ENCODE peak calls at places on chromosomes 4 and X, in ten cellular contexts. W is right lobe of liver, K is breast epithelium, E is esophagus muscularis mucosa, M is HCT116, X is upper lobe of left lung, D is stomach, Q is heart left ventricle, V is transverse colon, S is ovary. N is an unnamed sample.

GRCh38 chr4:160810415-160810814 is 1353.4 kb downstream of the FSTL5 start:
- DNase-seq in W (no peak), M (no peak), X (no peak), Q (no peak), E (no peak), D (no peak), K (no peak), S (no peak), V (no peak), N (no peak)

GRCh38 chr4:174828845-174829701 is at the start of gene GLRA3:
- DNase-seq in W (no peak), E (no peak), Q (peak; percentile 59), D (peak; percentile 36), K (no peak), X (peak; percentile 86), S (peak; percentile 19), M (no peak), V (peak; percentile 15), N (peak; percentile 66)

GRCh38 chrX:44415639-44416386 is 72.3 kb upstream of the EFHC2 start:
- DNase-seq in E (no peak), W (peak; percentile 33), M (no peak), K (no peak), V (peak; percentile 24), Q (no peak), X (no peak), S (no peak), D (peak; percentile 89), N (no peak)

GRCh38 chrX:17689971-17690409 is 47.3 kb upstream of the SCML1 start:
- DNase-seq in K (peak; percentile 25), X (no peak), Q (no peak), E (no peak), M (peak; percentile 16), D (peak; percentile 41), V (peak; percentile 41), W (no peak), S (peak; percentile 23), N (peak; percentile 48)

GRCh38 chrX:99798951-99799350 is 611.1 kb downstream of the PCDH19 start:
- DNase-seq in K (no peak), M (no peak), E (no peak), D (no peak), X (no peak), V (no peak), S (no peak), W (no peak), Q (no peak), N (no peak)

GRCh38 chr4:92170340-92170739 is 133.4 kb upstream of the GRID2 start:
- DNase-seq in M (no peak), Q (no peak), V (no peak), D (no peak), K (no peak), E (no peak), S (no peak), W (no peak), X (no peak), N (no peak)

GRCh38 chr4:100504086-100504874 is 13.5 kb downstream of the EMCN start:
- DNase-seq in E (no peak), Q (no peak), V (no peak), K (no peak), W (no peak), X (peak; percentile 33), M (no peak), S (no peak), D (no peak), N (no peak)

GRCh38 chr4:87835192-87835591 is 2.4 kb downstream of the MEPE start:
- DNase-seq in X (no peak), W (no peak), K (no peak), S (no peak), M (no peak), D (no peak), V (no peak), Q (no peak), E (no peak), N (no peak)

GRCh38 chr4:81470456-81471327 is 1.0 kb downstream of the RASGEF1B start:
- DNase-seq in K (peak; percentile 37), E (no peak), W (peak; percentile 59), Q (peak; percentile 70), M (no peak), S (peak; percentile 45), X (peak; percentile 87), D (peak; percentile 47), V (peak; percentile 64), N (peak; percentile 78)

GRCh38 chr4:161829631-161830030 is 334.2 kb downstream of the FSTL5 start:
- DNase-seq in M (no peak), W (no peak), X (no peak), E (no peak), S (no peak), K (no peak), Q (no peak), D (no peak), V (no peak), N (no peak)
- TF ChIP-seq POLR2A in M (no peak), W (no peak), X (no peak), E (no peak), S (no peak), K (no peak), Q (no peak), D (no peak), V (no peak), N (no peak)

DNA sequence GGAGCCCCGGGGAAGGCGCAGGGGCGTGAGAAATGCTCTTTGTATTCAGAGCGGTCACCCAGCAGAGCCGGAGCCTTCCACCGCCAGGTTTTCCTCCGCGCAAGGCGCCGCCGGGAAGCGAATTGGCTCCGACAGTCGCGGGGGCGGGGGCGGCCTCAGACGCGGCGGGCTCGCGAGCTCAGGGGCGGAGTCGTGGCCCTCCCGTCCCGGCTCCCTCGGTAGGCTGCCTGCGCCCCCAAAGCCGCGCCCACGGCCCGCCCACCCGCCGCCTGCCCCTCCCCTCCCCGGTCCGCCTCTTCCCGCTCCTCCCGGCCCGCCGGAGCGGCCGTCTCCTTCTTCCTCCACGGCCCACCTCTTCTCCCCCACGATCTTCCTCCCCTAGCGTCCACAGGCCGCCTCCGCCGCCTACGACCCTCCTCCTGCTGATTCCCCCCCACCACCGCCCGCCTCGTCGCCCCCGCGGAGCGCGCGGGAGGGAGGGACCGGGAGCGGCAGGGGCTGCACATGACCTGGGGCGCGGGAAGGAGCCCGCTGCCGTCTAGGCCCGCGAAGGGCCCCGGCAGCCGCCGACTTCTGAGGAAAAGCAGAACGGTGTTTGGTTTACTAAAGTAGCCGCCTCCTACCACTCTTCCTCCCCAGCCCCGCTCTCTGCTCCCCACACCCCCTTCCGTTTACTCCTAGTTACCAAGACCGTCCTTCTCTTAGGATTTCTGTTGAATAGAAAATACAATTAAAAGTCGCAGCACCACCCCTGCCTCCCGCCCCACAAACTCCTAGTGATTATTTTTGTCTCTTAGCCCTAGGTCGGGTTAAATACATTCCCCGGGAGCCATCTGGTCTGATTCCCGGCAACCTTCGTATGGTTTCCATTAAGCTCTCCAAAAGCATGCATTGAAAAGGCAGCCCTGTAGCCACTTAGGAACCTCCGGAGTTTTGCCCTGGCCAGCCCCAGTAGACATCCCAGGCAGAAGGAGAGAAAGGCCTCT is 53.2 kb downstream of the C4orf51 start:
- DNase-seq in V (peak; percentile 95), K (peak; percentile 94), D (peak; percentile 96), M (peak; percentile 76), Q (peak; percentile 97), S (peak; percentile 96), X (peak; percentile 98), W (peak; percentile 93), E (peak; percentile 95), N (peak; percentile 93)
- TF ChIP-seq POLR2A in V (peak; percentile 77), K (peak; percentile 88), D (no peak), M (no peak), Q (peak; percentile 76), S (peak; percentile 85), X (peak; percentile 67), W (peak; percentile 70), E (peak; percentile 84), N (peak; percentile 39)

GRCh38 chr4:2249526-2249991 is 7.6 kb upstream of the HAUS3 start:
- DNase-seq in Q (peak; percentile 50), M (no peak), X (peak; percentile 57), E (peak; percentile 89), V (no peak), W (no peak), S (no peak), K (peak; percentile 17), D (no peak), N (no peak)
- TF ChIP-seq POLR2A in Q (no peak), M (no peak), X (no peak), E (no peak), V (no peak), W (no peak), S (no peak), K (no peak), D (no peak), N (no peak)

DNA sequence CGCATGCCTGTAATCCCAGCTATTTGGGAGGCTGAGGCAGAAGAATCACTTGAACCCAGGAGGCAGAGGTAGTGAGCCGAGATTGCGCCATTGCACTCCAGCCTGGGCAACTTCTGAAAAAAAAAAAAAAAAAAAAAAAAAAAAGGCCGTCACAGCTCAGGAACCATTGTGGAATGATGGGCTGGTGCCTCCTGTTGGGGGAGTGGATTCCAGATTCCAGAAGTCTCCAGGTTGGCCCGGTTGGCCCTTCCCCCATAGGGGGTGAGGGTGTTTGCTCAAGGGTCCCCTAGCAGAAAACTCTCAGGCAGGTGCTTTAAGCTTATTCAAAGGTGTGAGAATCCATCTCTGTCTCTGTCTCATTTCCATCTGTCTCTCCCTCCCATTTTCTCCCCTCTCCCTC is 11.5 kb downstream of the SH3TC1 start:
- DNase-seq in E (no peak), S (no peak), X (no peak), K (no peak), M (no peak), D (no peak), V (no peak), W (no peak), Q (peak; percentile 12), N (no peak)
- TF ChIP-seq POLR2A in E (no peak), S (no peak), X (no peak), K (no peak), M (no peak), D (no peak), V (no peak), W (no peak), Q (no peak), N (no peak)

GRCh38 chr4:165751882-165752281 is 121.2 kb upstream of the TLL1 start:
- DNase-seq in S (no peak), Q (no peak), X (no peak), E (no peak), K (no peak), M (no peak), W (no peak), D (no peak), V (no peak), N (no peak)
- TF ChIP-seq POLR2A in S (no peak), Q (no peak), X (no peak), E (no peak), K (no peak), M (no peak), W (no peak), D (no peak), V (no peak), N (no peak)

GRCh38 chrX:20028588-20028987 is 37.7 kb upstream of the BCLAF3 start:
- DNase-seq in K (no peak), V (no peak), S (no peak), M (no peak), E (no peak), X (no peak), D (no peak), W (no peak), Q (no peak), N (no peak)
- TF ChIP-seq POLR2A in K (no peak), V (no peak), S (no peak), M (no peak), E (no peak), X (no peak), D (no peak), W (no peak), Q (no peak), N (no peak)

GRCh38 chr4:187814737-187815465 is 180.7 kb upstream of the ZFP42 start:
- DNase-seq in M (no peak), V (no peak), W (no peak), D (no peak), X (no peak), S (peak; percentile 18), E (no peak), K (peak; percentile 32), Q (no peak), N (no peak)
- TF ChIP-seq POLR2A in M (no peak), V (no peak), W (no peak), D (no peak), X (no peak), S (no peak), E (no peak), K (no peak), Q (no peak), N (no peak)